ENCODE peak calls at places on chromosomes 12 and 14, in four cellular contexts. D is upper lobe of right lung; O is K562; G is CD4-positive, alpha-beta memory T cell. Y is an unnamed sample.

GRCh38 chr14:91376547-91377477 is 40.8 kb downstream of the CCDC88C start:
- DNase-seq in D (peak; percentile 63), O (no peak), G (peak; percentile 31), Y (no peak)

GRCh38 chr12:80157640-80158039 is 58.3 kb downstream of the OTOGL start:
- DNase-seq in D (no peak), O (no peak), G (no peak), Y (no peak)

GRCh38 chr12:119230804-119231203 is 52.1 kb downstream of the HSPB8 start:
- DNase-seq in D (no peak), O (no peak), G (no peak), Y (no peak)

GRCh38 chr12:92064420-92064819 is 81.2 kb downstream of the BTG1 start:
- DNase-seq in D (no peak), O (peak; percentile 25), G (no peak), Y (no peak)

GRCh38 chr12:105479710-105480109 is 149.2 kb downstream of the C12orf75 start:
- DNase-seq in D (no peak), O (no peak), G (no peak), Y (no peak)

GRCh38 chr14:59101441-59101840 is 87.0 kb upstream of the DAAM1 start:
- DNase-seq in D (no peak), O (no peak), G (no peak), Y (no peak)

GRCh38 chr12:105228966-105229365 is 7.0 kb downstream of the APPL2 start:
- DNase-seq in D (no peak), O (no peak), G (no peak), Y (no peak)

GRCh38 chr14:85471156-85471555 is 58.8 kb upstream of the FLRT2 start:
- DNase-seq in D (no peak), O (no peak), G (no peak), Y (no peak)

GRCh38 chr14:75769047-75769685 is 108.1 kb downstream of the TTLL5 start:
- DNase-seq in D (no peak), O (no peak), G (no peak), Y (no peak)

GRCh38 chr12:96424601-96425000 is 24.4 kb upstream of the CDK17 start:
- DNase-seq in D (no peak), O (no peak), G (no peak), Y (no peak)

GRCh38 chr14:66717571-66718140 is 209.7 kb downstream of the GPHN start:
- DNase-seq in D (no peak), O (no peak), G (no peak), Y (no peak)

GRCh38 chr12:14756331-14757143 is 46.7 kb downstream of the WBP11 start:
- DNase-seq in D (no peak), O (peak; percentile 61), G (no peak), Y (no peak)

GRCh38 chr12:19893514-19893913 is 454.2 kb downstream of the AEBP2 start:
- DNase-seq in D (no peak), O (no peak), G (no peak), Y (no peak)

GRCh38 chr14:68780358-68781160 is 12.3 kb downstream of the ZFP36L1 start:
- DNase-seq in D (peak; percentile 69), O (peak; percentile 82), G (peak; percentile 64), Y (no peak)

GRCh38 chr12:114238808-114239207 is 167.1 kb downstream of the TBX5 start:
- DNase-seq in D (no peak), O (peak; percentile 4), G (no peak), Y (no peak)

GRCh38 chr12:43357141-43357540 is 194.9 kb downstream of the ADAMTS20 start:
- DNase-seq in D (no peak), O (no peak), G (no peak), Y (no peak)

GRCh38 chr12:102349079-102349478 is 131.3 kb downstream of the IGF1 start:
- DNase-seq in D (no peak), O (no peak), G (no peak), Y (no peak)

GRCh38 chr14:61229475-61229888 is 51.7 kb downstream of the TMEM30B start:
- DNase-seq in D (no peak), O (no peak), G (no peak), Y (no peak)

GRCh38 chr14:23364164-23364571 is 804 bp downstream of the EFS start:
- DNase-seq in D (no peak), O (no peak), G (no peak), Y (no peak)

GRCh38 chr14:58979325-58979724 is 209.1 kb upstream of the DAAM1 start:
- DNase-seq in D (no peak), O (no peak), G (no peak), Y (no peak)

GRCh38 chr12:110640275-110641025 is 26.5 kb downstream of the TCTN1 start:
- DNase-seq in D (no peak), O (no peak), G (no peak), Y (no peak)

GRCh38 chr14:72186461-72187035 is 254.3 kb downstream of the RGS6 start:
- DNase-seq in D (no peak), O (no peak), G (no peak), Y (no peak)

GRCh38 chr12:62933871-62934798 is 815 bp downstream of the PPM1H start:
- DNase-seq in D (peak; percentile 77), O (peak; percentile 57), G (no peak), Y (no peak)

GRCh38 chr12:100796616-100797015 is 2.0 kb downstream of the ANO4 start:
- DNase-seq in D (no peak), O (no peak), G (no peak), Y (no peak)

GRCh38 chr14:25004389-25004809 is 45.5 kb downstream of the STXBP6 start:
- DNase-seq in D (no peak), O (no peak), G (no peak), Y (no peak)

GRCh38 chr14:25006031-25006430 is 43.9 kb downstream of the STXBP6 start:
- DNase-seq in D (no peak), O (no peak), G (no peak), Y (no peak)

GRCh38 chr14:25001096-25001982 is 48.6 kb downstream of the STXBP6 start:
- DNase-seq in D (no peak), O (no peak), G (no peak), Y (no peak)

GRCh38 chr14:25006961-25007795 is 42.8 kb downstream of the STXBP6 start:
- DNase-seq in D (no peak), O (peak; percentile 18), G (no peak), Y (no peak)

DNA sequence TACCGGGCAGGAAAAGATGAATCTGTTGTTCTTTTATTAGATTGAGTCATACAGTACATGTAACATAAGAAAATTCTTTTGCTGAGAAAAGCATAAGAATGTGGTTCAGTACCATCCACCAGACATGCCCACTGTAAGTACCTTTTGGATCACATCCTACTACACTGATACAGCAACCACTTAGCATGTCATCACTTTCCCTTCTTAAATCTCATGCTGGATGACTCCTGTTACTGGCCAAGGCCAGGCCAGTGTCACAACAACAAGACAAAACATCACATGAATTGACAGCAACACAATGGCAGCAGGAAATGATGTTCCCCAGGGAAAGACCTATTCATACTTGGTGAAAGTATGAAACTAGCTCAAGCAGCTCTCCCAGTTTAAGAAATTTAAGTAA is 46.4 kb downstream of the STXBP6 start:
- DNase-seq in D (no peak), O (no peak), G (no peak), Y (no peak)
- H3K9me3 ChIP-seq in D (no peaks in the 10 kb centered on the region), O (no peaks in the 10 kb centered on the region), G (no peaks in the 10 kb centered on the region), Y (no peaks in the 10 kb centered on the region)

GRCh38 chr14:105974902-105975301 is 448.5 kb downstream of the TMEM121 start:
- DNase-seq in D (no peak), O (peak; percentile 34), G (peak; percentile 50), Y (peak; percentile 37)

GRCh38 chr14:105968291-105968690 is 441.9 kb downstream of the TMEM121 start:
- DNase-seq in D (no peak), O (no peak), G (no peak), Y (no peak)

DNA sequence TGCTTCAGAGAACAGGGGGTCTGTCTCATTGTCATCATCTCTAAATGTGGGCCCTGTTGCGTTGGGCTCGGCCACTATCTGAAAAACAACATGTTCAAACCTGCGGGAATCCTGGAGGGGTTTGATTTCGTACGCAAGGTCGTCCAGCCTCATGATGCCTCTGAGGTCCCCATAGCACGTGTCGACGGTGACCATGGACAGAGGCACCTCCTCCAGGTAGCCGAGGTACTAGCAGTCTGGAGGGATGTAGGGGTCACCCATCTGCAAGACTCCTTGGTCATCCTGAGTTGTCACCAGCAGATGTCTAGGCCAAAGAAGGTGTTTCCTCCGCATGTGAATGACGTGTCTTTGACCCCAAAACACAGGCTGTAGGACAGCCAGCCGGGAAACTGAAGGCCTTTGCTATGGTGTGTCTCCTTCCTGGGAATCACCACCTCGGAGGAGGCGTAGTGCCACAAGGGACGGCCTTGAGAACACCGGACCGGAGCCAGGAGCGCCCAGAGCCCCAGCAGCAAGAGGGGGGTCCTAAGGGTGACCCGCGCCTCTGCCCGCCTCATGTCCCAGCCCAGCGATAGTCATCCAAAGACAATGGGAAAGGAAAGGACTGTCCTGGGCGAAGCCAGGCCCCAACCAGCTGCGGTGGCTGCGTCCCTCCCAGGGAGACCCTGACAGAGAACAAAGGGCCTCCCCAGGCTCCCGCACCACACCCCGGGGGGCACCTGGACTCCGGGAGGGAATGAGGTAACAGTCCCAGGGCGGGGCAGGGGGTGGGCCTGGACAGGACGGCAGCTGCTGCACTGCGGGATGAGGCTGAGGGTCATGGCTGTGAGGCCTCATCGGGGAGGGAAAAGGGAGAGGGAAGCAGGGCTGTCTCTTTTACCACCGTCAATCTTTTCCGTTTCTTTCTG is 445.5 kb downstream of the TMEM121 start:
- DNase-seq in D (no peak), O (no peak), G (no peak), Y (no peak)
- H3K9me3 ChIP-seq in D (no peaks in the 10 kb centered on the region), O (no peaks in the 10 kb centered on the region), G (no peaks in the 10 kb centered on the region), Y (no peaks in the 10 kb centered on the region)

GRCh38 chr12:133235401-133236112 is at the start of gene ANHX:
- DNase-seq in D (no peak), O (no peak), G (peak; percentile 36), Y (no peak)
- H3K9me3 ChIP-seq in D (no peaks in the 10 kb centered on the region), O (no peaks in the 10 kb centered on the region), G (peaks cover 5% of the 10 kb centered on the region), Y (peaks cover 3% of the 10 kb centered on the region)

DNA sequence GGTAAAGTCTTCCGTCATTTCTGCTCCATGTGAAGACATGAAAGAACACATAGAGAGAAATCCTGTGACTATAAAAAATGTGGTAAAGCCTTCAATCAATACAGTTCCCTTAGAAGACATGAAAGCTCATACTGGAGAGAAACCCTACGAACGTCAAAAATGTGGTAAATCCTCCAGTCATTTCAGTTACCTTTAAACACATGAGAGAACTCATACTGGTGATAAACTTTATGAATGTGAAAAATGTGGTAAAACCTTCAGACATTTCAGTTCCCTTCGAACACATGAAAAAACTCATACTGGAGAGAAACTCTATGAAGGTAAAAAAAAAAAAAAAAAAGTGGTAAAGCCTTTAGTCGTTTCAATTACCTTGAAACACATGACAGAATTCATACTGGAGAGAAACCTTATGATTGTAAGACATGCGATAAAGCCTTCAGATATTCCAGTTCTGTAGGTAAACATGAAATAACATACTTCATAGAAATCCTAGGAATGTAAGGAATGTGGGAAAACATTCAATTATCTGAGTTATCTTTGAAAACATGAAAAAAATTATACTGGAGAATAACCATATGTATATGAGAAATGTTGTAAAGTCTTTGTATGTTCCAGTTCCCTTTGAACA is 60.4 kb downstream of the MAP4K5 start:
- DNase-seq in D (no peak), O (no peak), G (no peak), Y (no peak)
- H3K9me3 ChIP-seq in D (peaks cover 17% of the 10 kb centered on the region), O (peaks cover 6% of the 10 kb centered on the region), G (peaks cover 7% of the 10 kb centered on the region), Y (peaks cover 15% of the 10 kb centered on the region)

GRCh38 chr12:133135747-133136146 is 5.3 kb downstream of the ZNF10 start:
- DNase-seq in D (no peak), O (peak; percentile 42), G (no peak), Y (no peak)
- H3K9me3 ChIP-seq in D (peaks cover 68% of the 10 kb centered on the region), O (peaks cover 7% of the 10 kb centered on the region), G (peaks cover 40% of the 10 kb centered on the region), Y (peaks cover 49% of the 10 kb centered on the region)

Y was measured in T-helper 17 cell.